ENCODE peak calls at places on chromosomes 1 and 21, in five cellular contexts. U, K, I, S and N are unnamed samples.

GRCh38 chr1:96236156-96236739 is 485.3 kb upstream of the PTBP2 start:
- DNase-seq in S (no peak), I (peak; percentile 38), K (peak; percentile 56), U (peak; percentile 45), N (peak; percentile 69)

GRCh38 chr1:208142632-208143390 is 101.4 kb downstream of the PLXNA2 start:
- DNase-seq in S (no peak), I (no peak), U (no peak), K (no peak), N (no peak)

GRCh38 chr1:161140755-161141400 is 8.4 kb upstream of the DEDD start:
- DNase-seq in U (no peak), K (no peak), I (no peak), S (no peak), N (no peak)

GRCh38 chr1:154998818-154999650 is 3.6 kb upstream of the ZBTB7B start:
- DNase-seq in K (peak; percentile 59), I (peak; percentile 47), U (no peak), S (peak; percentile 75), N (peak; percentile 95)

GRCh38 chr1:228079601-228080263 is 2.8 kb upstream of the ARF1 start:
- DNase-seq in U (no peak), I (no peak), S (no peak), K (no peak), N (no peak)

GRCh38 chr1:200165493-200166220 is 138.1 kb downstream of the NR5A2 start:
- DNase-seq in U (no peak), S (no peak), K (no peak), I (no peak), N (no peak)

GRCh38 chr1:218123968-218124367 is 161.1 kb upstream of the RRP15 start:
- DNase-seq in U (no peak), K (no peak), I (no peak), S (no peak), N (no peak)

GRCh38 chr1:220742520-220742919 is 5.6 kb upstream of the MTARC2 start:
- DNase-seq in K (no peak), U (no peak), S (no peak), I (no peak), N (no peak)

GRCh38 chr1:99755664-99756063 is 10.8 kb downstream of the FRRS1 start:
- DNase-seq in I (no peak), U (no peak), S (no peak), K (no peak), N (no peak)

GRCh38 chr1:3651939-3652537 is at the start of gene TP73:
- DNase-seq in I (peak; percentile 27), K (peak; percentile 9), U (no peak), S (peak; percentile 86), N (peak; percentile 53)

GRCh38 chr1:117678246-117678977 is 72.6 kb downstream of the TENT5C start:
- DNase-seq in U (no peak), I (no peak), K (no peak), S (no peak), N (no peak)

GRCh38 chr1:107877092-107877491 is 87.9 kb downstream of the VAV3 start:
- DNase-seq in S (no peak), U (peak; percentile 53), K (peak; percentile 61), I (peak; percentile 61), N (peak; percentile 91)

GRCh38 chr21:36792505-36792967 is 93.6 kb downstream of the SIM2 start:
- DNase-seq in U (peak; percentile 44), I (peak; percentile 92), K (peak; percentile 58), S (no peak), N (no peak)

DNA sequence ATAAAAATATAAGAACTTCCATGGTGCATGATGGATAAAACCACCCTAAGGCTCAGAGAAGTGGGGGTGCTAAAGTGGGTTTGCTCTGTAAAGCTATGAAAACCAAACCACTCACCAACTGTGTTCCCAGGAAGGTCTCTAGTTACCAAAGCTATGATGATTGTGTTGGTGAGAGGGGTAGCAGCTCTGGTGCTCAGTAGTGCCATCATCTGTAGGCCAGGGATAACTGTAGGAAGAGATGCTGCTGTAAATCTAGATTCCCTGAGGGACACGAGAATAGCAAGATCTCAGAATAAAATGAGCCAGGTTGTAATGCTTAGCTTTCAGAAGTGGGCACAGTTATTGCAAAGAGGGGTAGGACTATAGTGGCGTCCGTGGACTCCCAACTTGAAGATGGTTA is 124.5 kb downstream of the GREM2 start:
- DNase-seq in S (no peak), I (no peak), K (no peak), U (no peak), N (no peak)
- TF ChIP-seq CTCF in S (no peak), I (no peak), K (no peak), U (no peak), N (no peak)

DNA sequence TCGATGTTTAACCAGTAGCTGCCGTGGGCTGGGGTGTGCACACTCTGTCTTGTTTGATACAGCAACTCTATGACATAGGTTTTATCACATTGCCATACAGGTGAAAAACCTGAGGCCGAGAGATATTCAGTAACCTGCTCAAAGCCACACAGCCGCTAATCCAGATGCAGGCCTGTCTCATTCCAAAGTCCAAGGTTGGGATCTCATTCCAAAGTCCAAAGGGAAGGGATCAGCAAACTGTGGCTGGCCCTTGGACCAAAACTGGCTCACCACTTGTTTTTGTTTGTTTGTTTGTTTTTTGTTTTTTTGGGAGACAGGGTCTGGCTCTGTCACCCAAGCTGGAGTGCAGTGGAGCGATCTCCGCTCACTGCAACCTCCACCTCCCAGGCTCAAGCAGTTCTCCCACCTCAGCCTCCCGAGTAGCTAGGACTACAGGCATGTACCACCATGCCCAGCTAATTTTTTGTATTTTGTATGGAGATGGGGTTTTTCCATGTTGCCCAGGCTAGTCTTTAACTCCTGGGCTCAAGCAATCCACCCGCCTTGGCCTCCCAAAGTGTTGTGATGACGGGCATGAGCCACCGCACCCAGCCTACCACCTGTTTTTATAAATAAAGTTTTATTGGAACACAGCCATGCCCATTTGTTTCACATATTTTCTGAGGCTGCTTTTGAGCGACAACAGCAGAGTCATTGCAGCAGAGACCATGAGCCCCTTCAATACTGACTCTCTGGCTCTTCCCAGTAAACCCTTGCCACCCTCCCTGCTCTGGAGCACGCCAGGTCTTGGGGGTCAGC is 163.4 kb upstream of the TMEM51 start:
- DNase-seq in I (no peak), S (no peak), K (no peak), U (no peak), N (no peak)
- H3K9me3 ChIP-seq in I (no peaks in the 10 kb centered on the region), S (no peaks in the 10 kb centered on the region), K (no peaks in the 10 kb centered on the region), U (no peaks in the 10 kb centered on the region), N (no peaks in the 10 kb centered on the region)

GRCh38 chr1:33348676-33349080 is 27.8 kb upstream of the A3GALT2 start:
- DNase-seq in K (no peak), S (no peak), U (no peak), I (no peak), N (no peak)
- TF ChIP-seq EZH2 in K (no peak), S (no peak), U (no peak), I (no peak), N (no peak)

GRCh38 chr1:25903986-25904385 is 2.2 kb downstream of the STMN1 start:
- DNase-seq in K (no peak), U (no peak), S (no peak), I (no peak), N (no peak)

GRCh38 chr1:25906644-25907300 is 553 bp upstream of the STMN1 start:
- DNase-seq in S (no peak), I (no peak), U (no peak), K (no peak), N (no peak)

GRCh38 chr1:25907473-25908058 is 1.3 kb upstream of the STMN1 start:
- DNase-seq in U (no peak), K (no peak), S (no peak), I (no peak), N (no peak)

GRCh38 chr1:25905680-25906643 is at the start of gene STMN1:
- DNase-seq in K (peak; percentile 87), U (peak; percentile 75), S (peak; percentile 97), I (peak; percentile 81), N (peak; percentile 97)

GRCh38 chr1:25904942-25905679 is 1.1 kb downstream of the STMN1 start:
- DNase-seq in U (peak; percentile 74), I (peak; percentile 83), S (peak; percentile 99), K (peak; percentile 87), N (peak; percentile 98)
- TF ChIP-seq CTCF in U (peak; percentile 32), I (peak; percentile 13), S (no peak), K (peak; percentile 16), N (peak; percentile 34)

DNA sequence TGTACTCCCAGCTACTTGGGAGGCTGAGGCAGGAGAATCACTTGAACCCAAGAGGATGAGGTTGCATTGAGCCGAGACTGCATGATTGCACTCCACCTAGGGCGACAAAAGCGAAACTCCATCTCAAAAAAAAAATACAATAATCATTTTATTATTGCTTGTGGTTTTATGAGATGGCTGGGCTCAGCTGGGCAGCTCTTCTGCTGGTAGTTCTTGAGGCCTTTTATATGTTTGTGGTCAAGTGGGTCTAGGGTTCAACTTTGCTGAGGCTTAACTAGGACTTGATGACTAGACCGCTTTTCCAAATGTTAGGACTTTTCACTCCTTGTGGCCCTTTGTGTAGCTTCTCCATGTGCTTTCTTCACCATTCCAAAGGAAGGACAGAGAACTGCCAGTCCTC is 53.2 kb downstream of the SLC35F3 start:
- DNase-seq in U (no peak), K (no peak), I (no peak), S (no peak), N (no peak)
- H3K9me3 ChIP-seq in U (no peaks in the 10 kb centered on the region), K (no peaks in the 10 kb centered on the region), I (no peaks in the 10 kb centered on the region), S (no peaks in the 10 kb centered on the region), N (no peaks in the 10 kb centered on the region)

GRCh38 chr1:57712846-57713245 is 289.0 kb upstream of the DAB1 start:
- DNase-seq in I (no peak), U (no peak), S (no peak), K (no peak), N (peak; percentile 59)

GRCh38 chr1:57704231-57704630 is 280.4 kb upstream of the DAB1 start:
- DNase-seq in U (no peak), I (no peak), K (no peak), S (no peak), N (peak; percentile 95)

GRCh38 chr1:57711326-57711725 is 287.5 kb upstream of the DAB1 start:
- DNase-seq in U (no peak), I (peak; percentile 23), K (no peak), S (no peak), N (peak; percentile 70)

GRCh38 chr1:57704811-57705210 is 281.0 kb upstream of the DAB1 start:
- DNase-seq in U (no peak), I (no peak), S (no peak), K (no peak), N (peak; percentile 97)

GRCh38 chr1:57707631-57708030 is 283.8 kb upstream of the DAB1 start:
- DNase-seq in K (no peak), U (no peak), S (no peak), I (no peak), N (peak; percentile 75)
- TF ChIP-seq EZH2 in K (no peak), U (no peak), S (no peak), I (no peak), N (no peak)

GRCh38 chr1:172449585-172450523 is 6.0 kb upstream of the PIGC start:
- DNase-seq in S (peak; percentile 83), I (peak; percentile 27), K (peak; percentile 55), U (no peak), N (peak; percentile 70)
- TF ChIP-seq CTCF in S (peak; percentile 95), I (peak; percentile 86), K (peak; percentile 94), U (peak; percentile 78), N (peak; percentile 83)